ENCODE peak calls at places on chromosomes 16 and 17, in four cellular contexts. One of them, this sample, is unnamed. For H3K4me1, the result is how much of the 10 kb centered on the place peaks cover.

GRCh38 chr17:77473615-77474226 is 333.0 kb downstream of the SEC14L1 start:
- DNase-seq in left ventricle myocardium inferior: no peak
- DNase-seq in heart right ventricle: no peak
- DNase-seq in thoracic aorta: no peak
- DNase-seq in this sample: no peak

GRCh38 chr16:11422381-11423314 is 77.4 kb downstream of the RMI2 start:
- DNase-seq in left ventricle myocardium inferior: no peak
- DNase-seq in heart right ventricle: no peak
- DNase-seq in thoracic aorta: no peak
- DNase-seq in this sample: no peak

GRCh38 chr17:79850571-79851460 is 11.6 kb upstream of the CBX4 start:
- DNase-seq in left ventricle myocardium inferior: no peak
- DNase-seq in heart right ventricle: no peak
- DNase-seq in thoracic aorta: no peak
- DNase-seq in this sample: no peak

GRCh38 chr17:62807812-62808575 is at the start of gene MARCHF10:
- DNase-seq in left ventricle myocardium inferior: no peak
- DNase-seq in heart right ventricle: no peak
- DNase-seq in thoracic aorta: no peak
- DNase-seq in this sample: no peak

GRCh38 chr16:87216824-87217205 is 100.4 kb downstream of the C16orf95 start:
- DNase-seq in left ventricle myocardium inferior: no peak
- DNase-seq in heart right ventricle: no peak
- DNase-seq in thoracic aorta: no peak
- DNase-seq in this sample: no peak

GRCh38 chr17:82205720-82206508 is 6.7 kb downstream of the CCDC57 start:
- DNase-seq in left ventricle myocardium inferior: peak
- DNase-seq in heart right ventricle: peak
- DNase-seq in thoracic aorta: no peak
- DNase-seq in this sample: peak

GRCh38 chr16:88685156-88686061 is 898 bp downstream of the SNAI3 start:
- DNase-seq in left ventricle myocardium inferior: no peak
- DNase-seq in heart right ventricle: no peak
- DNase-seq in thoracic aorta: no peak
- DNase-seq in this sample: peak

GRCh38 chr17:63937920-63938319 is 5.8 kb upstream of the CD79B start:
- DNase-seq in left ventricle myocardium inferior: no peak
- DNase-seq in heart right ventricle: no peak
- DNase-seq in thoracic aorta: no peak
- DNase-seq in this sample: no peak

GRCh38 chr16:53744449-53744848 is 40.5 kb downstream of the FTO start:
- DNase-seq in left ventricle myocardium inferior: no peak
- DNase-seq in heart right ventricle: no peak
- DNase-seq in thoracic aorta: no peak
- DNase-seq in this sample: no peak

GRCh38 chr16:78953526-78953925 is 647.0 kb downstream of the MAF start:
- DNase-seq in left ventricle myocardium inferior: no peak
- DNase-seq in heart right ventricle: no peak
- DNase-seq in thoracic aorta: no peak
- DNase-seq in this sample: no peak

GRCh38 chr17:49061524-49061943 is 64.3 kb downstream of the IGF2BP1 start:
- DNase-seq in left ventricle myocardium inferior: no peak
- DNase-seq in heart right ventricle: no peak
- DNase-seq in thoracic aorta: no peak
- DNase-seq in this sample: no peak

GRCh38 chr16:87441886-87442580 is 49.9 kb downstream of the MAP1LC3B start:
- DNase-seq in left ventricle myocardium inferior: no peak
- DNase-seq in heart right ventricle: no peak
- DNase-seq in thoracic aorta: no peak
- DNase-seq in this sample: no peak

GRCh38 chr16:9055661-9056060 is 35.8 kb upstream of the HAPSTR1 start:
- DNase-seq in left ventricle myocardium inferior: no peak
- DNase-seq in heart right ventricle: no peak
- DNase-seq in thoracic aorta: no peak
- DNase-seq in this sample: no peak

GRCh38 chr17:81514485-81514734 is 1.8 kb upstream of the ACTG1 start:
- DNase-seq in left ventricle myocardium inferior: no peak
- DNase-seq in heart right ventricle: no peak
- DNase-seq in thoracic aorta: no peak
- DNase-seq in this sample: no peak

GRCh38 chr17:38444151-38444550 is 15.9 kb downstream of the ARHGAP23 start:
- DNase-seq in left ventricle myocardium inferior: peak
- DNase-seq in heart right ventricle: peak
- DNase-seq in thoracic aorta: no peak
- DNase-seq in this sample: no peak

GRCh38 chr16:71734511-71734910 is 10.0 kb upstream of the PHLPP2 start:
- DNase-seq in left ventricle myocardium inferior: no peak
- DNase-seq in heart right ventricle: no peak
- DNase-seq in thoracic aorta: no peak
- DNase-seq in this sample: no peak

GRCh38 chr17:13865650-13866049 is 203.7 kb upstream of the COX10 start:
- DNase-seq in left ventricle myocardium inferior: no peak
- DNase-seq in heart right ventricle: no peak
- DNase-seq in thoracic aorta: no peak
- DNase-seq in this sample: no peak

GRCh38 chr16:8788578-8789172 is 8.8 kb downstream of the TMEM186 start:
- DNase-seq in left ventricle myocardium inferior: no peak
- DNase-seq in heart right ventricle: no peak
- DNase-seq in thoracic aorta: no peak
- DNase-seq in this sample: no peak

GRCh38 chr17:10357768-10358167 is 15.0 kb downstream of the MYH13 start:
- DNase-seq in left ventricle myocardium inferior: no peak
- DNase-seq in heart right ventricle: no peak
- DNase-seq in thoracic aorta: no peak
- DNase-seq in this sample: no peak

GRCh38 chr17:58677204-58677880 is 14.5 kb downstream of the TEX14 start:
- DNase-seq in left ventricle myocardium inferior: no peak
- DNase-seq in heart right ventricle: no peak
- DNase-seq in thoracic aorta: no peak
- DNase-seq in this sample: no peak

GRCh38 chr17:78344666-78345065 is 15.2 kb downstream of the SOCS3 start:
- DNase-seq in left ventricle myocardium inferior: no peak
- DNase-seq in heart right ventricle: no peak
- DNase-seq in thoracic aorta: no peak
- DNase-seq in this sample: no peak

GRCh38 chr17:40362696-40363479 is 1.6 kb downstream of the GJD3 start:
- DNase-seq in left ventricle myocardium inferior: peak
- DNase-seq in heart right ventricle: peak
- DNase-seq in thoracic aorta: no peak
- DNase-seq in this sample: no peak

GRCh38 chr16:30351586-30352419 is 3.3 kb downstream of the CD2BP2 start:
- DNase-seq in left ventricle myocardium inferior: peak
- DNase-seq in heart right ventricle: peak
- DNase-seq in thoracic aorta: peak
- DNase-seq in this sample: peak

GRCh38 chr16:11655655-11656054 is 12.6 kb upstream of the SNN start:
- DNase-seq in left ventricle myocardium inferior: no peak
- DNase-seq in heart right ventricle: no peak
- DNase-seq in thoracic aorta: no peak
- DNase-seq in this sample: no peak

GRCh38 chr16:55876854-55877253 is 1.7 kb upstream of the CES5A start:
- DNase-seq in left ventricle myocardium inferior: no peak
- DNase-seq in heart right ventricle: no peak
- DNase-seq in thoracic aorta: no peak
- DNase-seq in this sample: no peak

DNA sequence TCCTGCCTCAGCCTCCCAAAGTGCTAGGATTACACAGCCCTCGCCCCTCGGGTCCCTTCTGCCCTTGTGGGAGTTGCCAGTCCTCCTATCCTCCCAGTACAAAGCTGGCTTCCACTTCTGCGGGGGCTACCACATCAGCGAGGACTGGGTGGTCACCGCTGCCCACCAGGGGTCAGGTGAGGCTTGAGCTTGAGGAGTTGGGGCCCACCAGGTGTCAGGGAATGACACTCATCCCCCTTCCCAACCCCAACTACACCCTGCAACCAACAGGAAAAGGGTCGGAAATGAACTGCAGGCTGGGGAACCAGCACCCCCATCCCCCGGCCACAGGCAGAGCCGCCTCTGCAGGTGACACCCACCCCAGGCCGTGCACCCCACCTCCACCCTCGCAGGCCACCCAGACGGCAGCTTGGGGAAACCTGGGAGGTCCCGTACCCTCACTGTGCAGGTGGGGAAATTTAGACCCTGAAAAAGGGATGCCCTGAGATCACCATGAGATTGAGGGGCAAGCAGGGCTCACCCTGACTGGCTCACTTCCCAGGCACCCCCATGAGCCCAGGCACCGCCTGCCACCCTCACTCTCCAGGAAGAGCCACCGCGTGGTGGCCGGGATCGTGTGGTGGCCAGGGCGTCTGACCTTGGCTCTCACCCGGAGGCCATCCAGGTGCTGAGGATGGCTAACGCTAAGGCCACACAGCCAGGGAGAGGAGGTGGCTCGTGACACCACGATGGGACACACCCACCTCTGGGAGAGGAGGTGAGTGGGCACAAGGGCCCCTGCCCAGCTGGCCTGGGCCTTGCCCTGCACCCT is 8.0 kb downstream of the CTRB1 start:
- DNase-seq in left ventricle myocardium inferior: no peak
- DNase-seq in heart right ventricle: no peak
- DNase-seq in thoracic aorta: no peak
- DNase-seq in this sample: no peak
- TF ChIP-seq CTCF in left ventricle myocardium inferior: no peak
- TF ChIP-seq CTCF in heart right ventricle: no peak
- TF ChIP-seq CTCF in thoracic aorta: no peak
- TF ChIP-seq CTCF in this sample: no peak

GRCh38 chr17:7611635-7612293 is 2.9 kb downstream of the FXR2 start:
- DNase-seq in left ventricle myocardium inferior: no peak
- DNase-seq in heart right ventricle: no peak
- DNase-seq in thoracic aorta: no peak
- DNase-seq in this sample: no peak
- H3K4me1 ChIP-seq in left ventricle myocardium inferior: half or more
- H3K4me1 ChIP-seq in heart right ventricle: under half
- H3K4me1 ChIP-seq in thoracic aorta: under half
- H3K4me1 ChIP-seq in this sample: under half

GRCh38 chr16:83723901-83724300 is 83.9 kb upstream of the HSBP1 start:
- DNase-seq in left ventricle myocardium inferior: no peak
- DNase-seq in heart right ventricle: no peak
- DNase-seq in thoracic aorta: no peak
- DNase-seq in this sample: peak

GRCh38 chr16:83720213-83720612 is 87.6 kb upstream of the HSBP1 start:
- DNase-seq in left ventricle myocardium inferior: no peak
- DNase-seq in heart right ventricle: no peak
- DNase-seq in thoracic aorta: no peak
- DNase-seq in this sample: no peak

GRCh38 chr16:83720981-83721380 is 86.8 kb upstream of the HSBP1 start:
- DNase-seq in left ventricle myocardium inferior: no peak
- DNase-seq in heart right ventricle: no peak
- DNase-seq in thoracic aorta: no peak
- DNase-seq in this sample: no peak

GRCh38 chr16:83723244-83723643 is 84.5 kb upstream of the HSBP1 start:
- DNase-seq in left ventricle myocardium inferior: no peak
- DNase-seq in heart right ventricle: no peak
- DNase-seq in thoracic aorta: no peak
- DNase-seq in this sample: peak

DNA sequence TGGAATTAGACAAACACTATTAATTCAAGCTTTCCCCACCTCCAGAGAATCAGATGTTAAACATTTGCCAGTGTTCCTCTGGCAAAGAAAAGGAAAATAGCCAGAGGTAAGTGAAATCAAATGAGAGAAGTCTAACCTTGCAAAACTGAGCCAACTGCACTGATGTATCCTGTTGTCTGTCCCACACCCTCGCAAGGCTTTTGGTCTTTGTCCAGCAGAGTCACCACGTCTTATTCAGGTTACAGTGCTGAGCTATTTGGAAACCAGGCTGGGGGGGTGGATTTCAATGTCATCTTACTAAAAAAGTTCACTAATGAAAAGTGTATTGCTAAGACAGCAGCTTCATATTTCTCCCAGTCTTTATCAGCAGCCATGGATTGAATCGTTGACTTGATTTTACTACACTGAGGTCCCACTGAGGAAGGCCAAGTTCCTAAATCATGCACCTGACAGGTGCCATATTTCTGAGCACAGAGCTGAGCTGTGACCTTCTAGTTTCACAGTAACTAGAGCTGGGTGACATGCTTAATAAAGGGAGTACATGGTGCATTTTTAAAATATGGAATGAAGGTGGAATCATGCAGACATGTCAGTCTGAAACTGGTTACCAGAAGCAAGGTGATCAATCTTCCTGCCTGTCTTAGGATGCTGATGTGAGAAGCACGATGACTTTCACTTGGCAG is 85.1 kb upstream of the HSBP1 start:
- DNase-seq in left ventricle myocardium inferior: no peak
- DNase-seq in heart right ventricle: no peak
- DNase-seq in thoracic aorta: no peak
- DNase-seq in this sample: no peak
- H3K27ac ChIP-seq in left ventricle myocardium inferior: no peak
- H3K27ac ChIP-seq in heart right ventricle: no peak
- H3K27ac ChIP-seq in thoracic aorta: no peak
- H3K27ac ChIP-seq in this sample: no peak

GRCh38 chr16:2053897-2054296 is 6.1 kb downstream of the TSC2 start:
- DNase-seq in left ventricle myocardium inferior: no peak
- DNase-seq in heart right ventricle: no peak
- DNase-seq in thoracic aorta: no peak
- DNase-seq in this sample: no peak

GRCh38 chr16:2056681-2057407 is 9.1 kb downstream of the TSC2 start:
- DNase-seq in left ventricle myocardium inferior: no peak
- DNase-seq in heart right ventricle: no peak
- DNase-seq in thoracic aorta: no peak
- DNase-seq in this sample: no peak

GRCh38 chr16:2054543-2055245 is 6.9 kb downstream of the TSC2 start:
- DNase-seq in left ventricle myocardium inferior: no peak
- DNase-seq in heart right ventricle: no peak
- DNase-seq in thoracic aorta: no peak
- DNase-seq in this sample: no peak

GRCh38 chr16:2057438-2057837 is 9.7 kb downstream of the TSC2 start:
- DNase-seq in left ventricle myocardium inferior: no peak
- DNase-seq in heart right ventricle: no peak
- DNase-seq in thoracic aorta: no peak
- DNase-seq in this sample: no peak

DNA sequence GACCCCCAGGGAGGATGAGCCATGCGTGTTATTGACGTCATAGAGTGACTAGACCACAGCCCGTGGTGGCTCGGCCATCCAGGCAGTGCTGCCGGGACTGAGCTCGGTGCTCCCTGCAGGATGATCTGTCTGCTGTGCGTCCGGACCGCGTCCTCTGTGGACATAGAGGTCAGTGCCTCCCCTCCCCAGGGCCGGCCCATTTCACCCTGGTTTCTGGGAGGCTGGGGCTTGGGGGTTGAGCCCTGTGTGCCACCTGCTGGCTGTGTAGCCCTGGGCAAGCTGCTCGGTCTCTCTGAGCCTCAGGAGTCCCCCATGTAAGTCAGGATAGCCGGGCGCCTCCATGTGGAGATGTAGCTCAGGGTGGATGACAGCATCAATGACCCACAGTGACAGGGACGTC is 8.3 kb downstream of the TSC2 start:
- DNase-seq in left ventricle myocardium inferior: no peak
- DNase-seq in heart right ventricle: no peak
- DNase-seq in thoracic aorta: no peak
- DNase-seq in this sample: no peak
- TF ChIP-seq CTCF in left ventricle myocardium inferior: peak
- TF ChIP-seq CTCF in heart right ventricle: peak
- TF ChIP-seq CTCF in thoracic aorta: no peak
- TF ChIP-seq CTCF in this sample: no peak

This sample was measured in suprapubic skin.